ENCODE peak calls at places on chromosomes 5 and 9, in five cellular contexts. U, B, A, J and Y are unnamed samples.

GRCh38 chr5:55570026-55570425 is 35.3 kb upstream of the PLPP1 start:
- DNase-seq in U (peak; percentile 33), J (peak; percentile 81), A (no peak), B (no peak), Y (no peak)

GRCh38 chr5:112820246-112820645 is 40.8 kb upstream of the SRP19 start:
- DNase-seq in U (no peak), J (no peak), B (no peak), A (no peak), Y (no peak)

GRCh38 chr5:136724161-136724560 is 358.8 kb upstream of the TRPC7 start:
- DNase-seq in J (no peak), U (no peak), A (no peak), B (no peak), Y (no peak)

GRCh38 chr9:5587024-5587423 is 41.9 kb upstream of the RIC1 start:
- DNase-seq in J (peak; percentile 91), U (no peak), B (no peak), A (no peak), Y (no peak)

GRCh38 chr5:55154893-55155292 is 5.1 kb upstream of the GPX8 start:
- DNase-seq in J (peak; percentile 73), U (no peak), B (no peak), A (no peak), Y (no peak)

GRCh38 chr5:181149355-181149754 is 2.0 kb downstream of the OR2V2 start:
- DNase-seq in J (no peak), A (no peak), B (no peak), U (no peak), Y (no peak)

GRCh38 chr5:111063709-111064322 is 7.7 kb upstream of the TSLP start:
- DNase-seq in U (no peak), B (peak; percentile 33), A (no peak), J (no peak), Y (no peak)

GRCh38 chr5:23014251-23014650 is 161.1 kb upstream of the CDH12 start:
- DNase-seq in A (no peak), B (no peak), J (no peak), U (no peak), Y (no peak)

GRCh38 chr9:136045595-136046554 is 49.2 kb downstream of the NACC2 start:
- DNase-seq in B (no peak), J (peak; percentile 72), U (no peak), A (peak; percentile 65), Y (no peak)

GRCh38 chr5:80061541-80061940 is 26.4 kb downstream of the THBS4 start:
- DNase-seq in A (no peak), B (no peak), J (no peak), U (no peak), Y (no peak)

GRCh38 chr9:89547000-89547399 is 49.1 kb upstream of the SEMA4D start:
- DNase-seq in J (no peak), A (no peak), B (no peak), U (no peak), Y (no peak)

GRCh38 chr9:32722704-32723103 is 60.6 kb upstream of the TMEM215 start:
- DNase-seq in J (no peak), B (no peak), A (no peak), U (no peak), Y (no peak)

GRCh38 chr9:136423432-136424146 is 13.1 kb downstream of the PMPCA start:
- DNase-seq in A (no peak), J (no peak), B (no peak), U (no peak), Y (no peak)

GRCh38 chr5:149406979-149407306 is 27.9 kb upstream of the IL17B start:
- DNase-seq in A (no peak), U (no peak), B (no peak), J (no peak), Y (no peak)

GRCh38 chr5:149404746-149405549 is 25.9 kb upstream of the IL17B start:
- DNase-seq in J (peak; percentile 92), U (no peak), A (no peak), B (no peak), Y (no peak)

GRCh38 chr5:149407331-149408251 is 28.5 kb upstream of the IL17B start:
- DNase-seq in A (no peak), B (no peak), U (no peak), J (peak; percentile 62), Y (no peak)

GRCh38 chr5:149405550-149406202 is 26.6 kb upstream of the IL17B start:
- DNase-seq in U (no peak), J (peak; percentile 48), B (no peak), A (no peak), Y (peak; percentile 55)

DNA sequence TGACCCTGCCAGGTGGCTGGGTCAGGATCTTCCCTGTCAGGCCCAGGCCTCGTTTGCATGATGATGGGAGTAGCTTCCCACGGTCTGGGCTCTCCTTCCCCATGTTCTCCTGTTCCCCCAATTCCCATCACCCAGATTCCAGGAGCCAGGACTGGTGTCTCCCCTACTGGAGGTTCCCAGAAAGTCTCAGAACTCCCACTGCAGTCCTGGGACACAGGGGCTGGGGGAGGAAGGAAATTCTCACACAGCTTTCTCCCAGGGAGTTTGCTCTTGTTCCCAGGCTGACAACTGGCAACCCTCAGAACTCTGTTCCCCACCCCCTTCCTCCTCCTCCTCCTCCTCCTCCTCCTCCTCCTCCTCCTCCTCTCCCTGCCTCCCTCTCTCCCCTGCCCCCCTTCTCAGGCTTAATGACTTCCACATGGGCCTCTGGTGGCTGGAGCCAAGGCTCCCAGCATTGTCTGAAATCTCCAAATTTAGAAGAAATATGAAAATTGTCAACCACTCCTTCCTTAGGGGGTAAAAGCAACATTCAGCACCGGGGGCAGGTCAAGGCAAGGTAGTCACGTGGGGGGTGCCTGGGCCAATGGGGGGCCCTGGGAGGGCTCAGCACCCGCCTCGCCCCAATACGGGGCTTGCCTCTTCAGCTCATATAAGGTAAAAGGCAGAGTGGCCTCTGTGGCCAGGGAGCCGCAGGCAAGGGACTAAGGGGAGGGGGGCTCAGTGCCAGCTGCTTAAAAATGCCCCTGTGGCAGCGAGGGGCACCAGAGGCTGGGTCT is 27.3 kb upstream of the IL17B start:
- DNase-seq in U (peak; percentile 66), B (no peak), A (peak; percentile 73), J (peak; percentile 86), Y (peak; percentile 96)
- H3K4me3 ChIP-seq in U (peak overlapping the region; percentile 57), B (no peak overlapping the region), A (no peak overlapping the region), J (peak overlapping the region; percentile 89), Y (peak overlapping the region; percentile 88)

DNA sequence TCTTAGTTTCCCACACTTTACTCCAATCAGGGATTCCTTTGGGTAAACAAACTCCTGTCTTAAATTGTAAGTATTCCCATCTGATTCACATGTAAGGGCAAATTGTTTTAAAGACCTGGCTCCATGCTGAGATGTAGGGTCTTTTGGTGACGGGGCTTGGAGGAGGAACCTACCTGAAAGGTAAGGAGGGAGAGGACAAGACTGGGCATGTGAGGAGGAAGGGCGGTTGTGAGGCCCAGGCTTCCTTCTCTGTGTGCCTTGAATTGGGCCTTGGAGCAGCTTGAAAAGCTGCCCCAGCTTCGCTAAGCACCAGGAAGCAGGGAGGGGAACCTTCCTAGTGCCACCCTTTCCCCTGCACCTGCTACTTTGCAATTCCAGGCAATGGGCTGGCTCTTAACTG is 86.8 kb downstream of the C9orf152 start:
- DNase-seq in U (no peak), J (no peak), B (no peak), A (no peak), Y (no peak)
- H3K4me1 ChIP-seq in U (peaks cover 45% of the 10 kb centered on the region), J (peaks cover 46% of the 10 kb centered on the region), B (peaks cover 88% of the 10 kb centered on the region), A (peaks cover 2% of the 10 kb centered on the region), Y (no peaks in the 10 kb centered on the region)

GRCh38 chr9:69317081-69317480 is 7.9 kb upstream of the ENTREP1 start:
- DNase-seq in J (no peak), A (no peak), B (no peak), U (no peak), Y (no peak)

GRCh38 chr9:69317894-69318293 is 7.1 kb upstream of the ENTREP1 start:
- DNase-seq in A (no peak), U (no peak), B (no peak), J (no peak), Y (no peak)

GRCh38 chr9:69314547-69314946 is 10.5 kb upstream of the ENTREP1 start:
- DNase-seq in J (no peak), B (no peak), A (no peak), U (no peak), Y (no peak)

GRCh38 chr9:69308217-69308931 is 16.6 kb upstream of the ENTREP1 start:
- DNase-seq in B (no peak), A (no peak), U (no peak), J (no peak), Y (no peak)

GRCh38 chr9:69313175-69313574 is 11.8 kb upstream of the ENTREP1 start:
- DNase-seq in J (no peak), A (no peak), B (no peak), U (no peak), Y (no peak)
- H3K9me3 ChIP-seq in J (no peaks in the 10 kb centered on the region), A (peaks cover 13% of the 10 kb centered on the region), B (peaks cover 9% of the 10 kb centered on the region), U (peaks cover 15% of the 10 kb centered on the region), Y (no peaks in the 10 kb centered on the region)

GRCh38 chr5:151150484-151151262 is 6.9 kb downstream of the ANXA6 start:
- DNase-seq in A (peak; percentile 75), B (peak; percentile 81), U (no peak), J (peak; percentile 63), Y (peak; percentile 74)
- H3K4me3 ChIP-seq in A (no peak overlapping the region), B (peak overlapping the region; percentile 31), U (no peak overlapping the region), J (no peak overlapping the region), Y (no peak overlapping the region)

GRCh38 chr5:124702442-124703024 is 43.9 kb downstream of the ZNF608 start:
- DNase-seq in J (no peak), A (no peak), U (no peak), B (peak; percentile 72), Y (no peak)

GRCh38 chr5:124700333-124700732 is 46.1 kb downstream of the ZNF608 start:
- DNase-seq in U (no peak), B (no peak), A (no peak), J (no peak), Y (no peak)

GRCh38 chr5:124700930-124701458 is 45.4 kb downstream of the ZNF608 start:
- DNase-seq in J (no peak), B (no peak), A (no peak), U (no peak), Y (no peak)

GRCh38 chr5:124703995-124704394 is 42.4 kb downstream of the ZNF608 start:
- DNase-seq in J (no peak), B (no peak), A (no peak), U (no peak), Y (no peak)

DNA sequence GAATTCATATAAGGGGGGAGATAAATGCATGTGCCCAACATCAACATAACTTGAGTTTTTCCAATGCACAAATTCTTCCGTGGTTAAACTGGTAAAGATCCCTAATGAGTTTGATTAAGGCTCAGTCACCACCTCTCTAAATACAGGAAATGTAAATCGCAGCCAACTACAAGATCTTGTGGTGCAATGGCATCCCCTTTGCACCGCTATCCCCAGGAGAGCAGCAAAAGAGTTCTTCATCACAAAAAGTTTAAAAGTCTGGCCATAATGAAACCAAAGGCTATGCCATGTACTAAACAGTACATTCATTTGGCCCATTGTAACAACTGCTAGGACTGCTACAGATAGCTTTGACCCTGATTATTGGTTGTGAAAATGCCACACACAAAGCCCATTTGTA is 44.6 kb downstream of the ZNF608 start:
- DNase-seq in A (no peak), B (peak; percentile 57), J (no peak), U (no peak), Y (no peak)
- H3K4me1 ChIP-seq in A (peaks cover 27% of the 10 kb centered on the region), B (peaks cover 89% of the 10 kb centered on the region), J (peaks cover 20% of the 10 kb centered on the region), U (peaks cover 70% of the 10 kb centered on the region), Y (no peaks in the 10 kb centered on the region)

GRCh38 chr5:141369994-141370848 is at the start of gene PCDHGB3:
- DNase-seq in J (peak; percentile 81), A (no peak), U (no peak), B (peak; percentile 61), Y (no peak)

GRCh38 chr5:141371572-141372475 is 1.8 kb downstream of the PCDHGB3 start:
- DNase-seq in B (no peak), U (no peak), A (no peak), J (no peak), Y (no peak)

GRCh38 chr5:141374627-141375026 is 936 bp downstream of the PCDHGA6 start:
- DNase-seq in J (no peak), U (no peak), A (no peak), B (no peak), Y (no peak)

GRCh38 chr5:141373673-141374317 is at the start of gene PCDHGA6:
- DNase-seq in J (peak; percentile 64), U (no peak), B (peak; percentile 37), A (no peak), Y (no peak)
- H3K9me3 ChIP-seq in J (no peaks in the 10 kb centered on the region), U (peaks cover 99% of the 10 kb centered on the region), B (no peaks in the 10 kb centered on the region), A (peaks cover 88% of the 10 kb centered on the region), Y (peaks cover 96% of the 10 kb centered on the region)